ENCODE peak calls at places on chromosomes 13 and 19, in seven cellular contexts. J is anterior cingulate cortex; P is activated CD4-positive, alpha-beta T cell treated with anti-CD3 and anti-CD28 coated beads, Interleukin-2, amount 50 U/mL, for 4 hours; B is GM23248; E is heart right ventricle; R is stimulated activated CD4-positive, alpha-beta T cell treated with anti-CD3 and anti-CD28 coated beads, Interleukin-12 subunit alpha, Interleukin-12 subunit beta, amount 100 ng/mL, for 24 hours; X is T-helper 17 cell. O is an unnamed sample.

GRCh38 chr13:98959299-98959698 is 18.6 kb downstream of the DOCK9 start:
- DNase-seq in B (no peak), R (no peak), E (no peak), J (no peak), X (no peak), P (no peak), O (no peak)

GRCh38 chr13:37621811-37622361 is 23.3 kb upstream of the POSTN start:
- DNase-seq in E (no peak), R (no peak), B (peak; percentile 61), J (no peak), X (no peak), P (no peak), O (no peak)

GRCh38 chr13:96179309-96179708 is 89.4 kb downstream of the HS6ST3 start:
- DNase-seq in B (no peak), X (no peak), E (no peak), P (no peak), R (no peak), J (no peak), O (no peak)

GRCh38 chr19:13920940-13921744 is 15.1 kb downstream of the CC2D1A start:
- DNase-seq in E (no peak), X (no peak), J (peak; percentile 59), R (no peak), B (peak; percentile 73), P (no peak), O (no peak)

GRCh38 chr19:10288662-10289166 is 1.0 kb upstream of the ICAM5 start:
- DNase-seq in B (peak; percentile 80), P (no peak), R (no peak), E (no peak), J (peak; percentile 44), X (no peak), O (peak; percentile 56)

GRCh38 chr13:99980201-99981114 is 1.1 kb upstream of the ZIC2 start:
- DNase-seq in P (peak; percentile 49), B (peak; percentile 86), E (no peak), X (no peak), R (peak; percentile 52), J (peak; percentile 51), O (peak; percentile 39)

GRCh38 chr19:647566-648284 is 8.0 kb downstream of the FGF22 start:
- DNase-seq in E (no peak), X (no peak), J (no peak), P (no peak), B (no peak), R (no peak), O (no peak)

GRCh38 chr19:46886546-46887239 is 25.9 kb downstream of the ARHGAP35 start:
- DNase-seq in P (no peak), E (no peak), B (peak; percentile 36), X (no peak), R (no peak), J (no peak), O (no peak)

O was measured in D721Med.